ENCODE peak calls at places on chromosomes 5 and 9, in four cellular contexts. Z is A549, I is PC-3, N is stomach. L is an unnamed sample.

GRCh38 chr5:38719916-38720315 is 125.9 kb upstream of the OSMR start:
- DNase-seq in N (no peak), Z (no peak), I (peak), L (no peak)

GRCh38 chr5:8019719-8020218 is 150.8 kb downstream of the MTRR start:
- DNase-seq in Z (no peak), N (no peak), I (no peak), L (no peak)

GRCh38 chr9:133050142-133050541 is 11.6 kb upstream of the CEL start:
- DNase-seq in Z (no peak), N (no peak), I (no peak), L (no peak)

GRCh38 chr5:56019306-56020272 is 24.8 kb upstream of the IL6ST start:
- DNase-seq in Z (no peak), N (no peak), I (no peak), L (no peak)

GRCh38 chr5:16819522-16820167 is 116.4 kb downstream of the MYO10 start:
- DNase-seq in I (no peak), Z (no peak), N (no peak), L (no peak)

GRCh38 chr9:122806661-122807060 is 6.7 kb downstream of the OR1K1 start:
- DNase-seq in Z (no peak), I (no peak), N (no peak), L (no peak)

GRCh38 chr5:111676496-111676895 is 80.5 kb downstream of the NREP start:
- DNase-seq in Z (no peak), I (no peak), N (no peak), L (no peak)

GRCh38 chr9:125701351-125701750 is 5.7 kb downstream of the MAPKAP1 start:
- DNase-seq in N (no peak), I (peak), Z (no peak), L (no peak)

GRCh38 chr5:146877178-146877681 is 1.3 kb downstream of the PPP2R2B start:
- DNase-seq in N (no peak), I (no peak), Z (no peak), L (no peak)

GRCh38 chr9:126647585-126648110 is 33.9 kb downstream of the LMX1B start:
- DNase-seq in Z (no peak), N (no peak), I (no peak), L (no peak)

GRCh38 chr5:175880797-175881312 is 9.5 kb downstream of the CPLX2 start:
- DNase-seq in I (no peak), N (no peak), Z (no peak), L (no peak)

GRCh38 chr9:93036887-93037475 is 21.5 kb upstream of the SUSD3 start:
- DNase-seq in Z (no peak), N (no peak), I (no peak), L (no peak)

GRCh38 chr9:133968966-133969617 is 23.0 kb downstream of the VAV2 start:
- DNase-seq in I (no peak), Z (no peak), N (no peak), L (no peak)

GRCh38 chr9:133835273-133835901 is 97.2 kb upstream of the SARDH start:
- DNase-seq in I (no peak), N (no peak), Z (no peak), L (no peak)

GRCh38 chr9:117258201-117258866 is 156.5 kb downstream of the ASTN2 start:
- DNase-seq in N (no peak), I (no peak), Z (no peak), L (no peak)

GRCh38 chr5:76467221-76467620 is 64.1 kb downstream of the IQGAP2 start:
- DNase-seq in N (no peak), Z (no peak), I (no peak), L (no peak)

GRCh38 chr9:33230756-33231691 is 8.9 kb upstream of the SPINK4 start:
- DNase-seq in I (peak), N (no peak), Z (no peak), L (no peak)

GRCh38 chr9:34662544-34663295 is at the start of gene CCL27:
- DNase-seq in I (no peak), N (no peak), Z (no peak), L (no peak)

GRCh38 chr9:21070171-21070571 is 7.6 kb downstream of the IFNB1 start:
- DNase-seq in I (peak), Z (peak), N (no peak), L (peak)

GRCh38 chr5:88682797-88683496 is 200.0 kb downstream of the MEF2C start:
- DNase-seq in Z (no peak), I (no peak), N (no peak), L (no peak)

GRCh38 chr9:91711755-91712591 is 238.1 kb downstream of the ROR2 start:
- DNase-seq in N (no peak), I (peak), Z (no peak), L (no peak)

GRCh38 chr5:73282923-73283322 is 109.9 kb downstream of the TMEM174 start:
- DNase-seq in Z (no peak), I (no peak), N (peak), L (no peak)

GRCh38 chr5:34474573-34475021 is 181.5 kb upstream of the RAI14 start:
- DNase-seq in Z (peak), N (no peak), I (peak), L (no peak)

GRCh38 chr5:104062495-104063377 is 500.1 kb upstream of the NUDT12 start:
- DNase-seq in Z (no peak), N (no peak), I (peak), L (no peak)

GRCh38 chr5:78507531-78507930 is 141.0 kb downstream of the LHFPL2 start:
- DNase-seq in N (no peak), Z (no peak), I (peak), L (no peak)

DNA sequence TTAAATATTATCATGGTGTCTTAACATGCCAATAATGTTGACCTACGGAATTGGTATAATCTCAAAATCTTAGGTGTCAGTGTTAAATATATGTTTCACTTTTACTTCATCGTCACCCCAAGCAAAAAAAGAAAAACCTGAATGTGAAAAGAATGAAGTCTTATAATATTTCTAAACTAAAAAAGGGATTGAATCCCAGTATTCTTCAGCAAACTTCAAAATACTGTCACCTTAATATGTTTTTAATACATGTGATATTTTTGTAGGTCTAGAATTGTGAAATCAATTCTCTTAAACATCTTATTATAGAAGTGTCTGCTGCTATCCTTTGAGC is 14.1 kb downstream of the UBE2D2 start:
- DNase-seq in I (no peak), Z (no peak), N (no peak), L (no peak)
- TF ChIP-seq CTCF in I (no peak), Z (no peak), N (no peak), L (no peak)

DNA sequence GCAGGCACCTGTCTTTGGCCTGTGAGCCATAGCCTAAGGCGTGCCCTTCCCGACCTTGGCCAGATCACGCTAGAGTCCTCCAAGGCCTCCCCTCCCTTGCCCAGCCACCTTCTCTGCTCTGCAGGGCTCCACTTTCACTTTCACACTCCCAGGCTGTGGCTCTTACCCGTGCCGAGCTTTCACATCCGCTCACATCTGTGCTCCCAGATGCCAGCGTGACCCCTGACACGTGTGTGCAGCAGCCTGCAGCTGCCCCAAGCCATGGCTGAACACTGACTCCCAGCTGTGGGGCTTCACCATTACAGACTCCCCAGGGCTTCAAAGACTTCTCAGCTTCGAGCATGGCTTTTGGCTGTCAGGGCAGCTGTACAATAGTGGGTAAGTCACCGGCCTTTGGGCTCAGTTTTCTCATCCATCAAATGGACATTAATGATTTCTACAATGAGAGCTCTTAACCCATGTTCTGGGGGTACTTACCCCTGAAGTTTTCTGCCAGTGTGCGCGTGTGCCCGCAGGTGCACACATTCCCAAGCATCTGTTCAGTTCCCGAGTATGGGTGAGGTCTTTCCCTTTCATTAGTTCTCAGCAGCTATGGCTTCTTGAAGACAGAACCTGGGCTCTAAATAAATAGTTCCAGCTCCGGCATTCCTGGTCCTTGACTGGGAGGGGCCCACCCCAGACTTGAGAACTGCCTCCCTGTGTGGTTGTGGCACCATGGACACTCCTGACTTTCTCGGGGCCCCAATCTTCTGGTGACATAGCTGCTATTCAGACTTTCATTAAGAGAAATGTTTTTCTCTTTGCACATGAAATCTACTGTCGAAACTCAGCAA is 118.6 kb downstream of the RGS3 start:
- DNase-seq in I (no peak), N (peak), Z (no peak), L (peak)
- H3K4me3 ChIP-seq in I (peak), N (peak), Z (no peak), L (no peak)

GRCh38 chr9:136143215-136144001 is 24.7 kb upstream of the TMEM250 start:
- DNase-seq in I (peak), Z (no peak), N (no peak), L (no peak)
- TF ChIP-seq CTCF in I (peak), Z (peak), N (no peak), L (no peak)

DNA sequence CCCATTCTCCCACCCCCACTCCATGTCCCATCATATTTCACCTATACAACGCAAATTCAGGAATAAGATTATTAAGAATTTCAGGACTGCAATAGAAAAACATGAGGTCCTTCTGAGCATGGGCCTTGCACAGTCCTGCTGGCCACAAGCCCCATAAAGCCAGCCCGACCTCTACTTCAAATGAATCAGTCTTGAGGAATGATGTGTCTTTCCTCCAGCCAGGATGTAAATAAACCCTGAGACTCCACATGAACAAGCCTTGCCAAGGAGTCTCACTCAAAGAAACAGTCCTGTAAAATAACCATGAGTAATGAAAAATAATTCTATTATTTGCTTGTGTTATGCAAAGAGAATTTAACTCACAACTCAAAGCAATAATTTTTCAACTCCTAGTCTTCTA is 140.0 kb upstream of the MOCS2 start:
- DNase-seq in N (no peak), I (peak), Z (peak), L (no peak)
- H3K4me3 ChIP-seq in N (no peak), I (no peak), Z (no peak), L (no peak)

DNA sequence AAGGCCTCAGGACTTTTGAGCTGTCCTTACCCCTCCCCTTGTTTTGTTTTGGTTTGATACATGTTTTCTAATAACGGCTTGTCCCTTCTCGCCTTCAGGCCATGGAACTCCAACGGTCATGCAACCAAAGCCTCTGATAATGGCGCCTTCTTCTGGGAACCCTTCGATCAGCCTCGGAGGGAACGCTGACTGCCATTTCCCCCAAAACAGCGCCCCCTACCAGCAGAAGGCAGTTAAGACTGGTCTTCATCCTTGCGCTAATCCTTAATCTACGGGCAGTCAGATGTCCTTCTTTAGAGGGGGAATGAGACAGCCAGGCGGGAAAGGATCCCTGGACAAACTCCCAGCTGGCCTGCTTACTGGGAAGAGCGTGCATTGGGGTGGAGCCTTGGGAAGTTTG is 276.6 kb downstream of the ICE1 start:
- DNase-seq in N (no peak), I (no peak), Z (no peak), L (no peak)
- TF ChIP-seq CTCF in N (no peak), I (peak), Z (no peak), L (no peak)

DNA sequence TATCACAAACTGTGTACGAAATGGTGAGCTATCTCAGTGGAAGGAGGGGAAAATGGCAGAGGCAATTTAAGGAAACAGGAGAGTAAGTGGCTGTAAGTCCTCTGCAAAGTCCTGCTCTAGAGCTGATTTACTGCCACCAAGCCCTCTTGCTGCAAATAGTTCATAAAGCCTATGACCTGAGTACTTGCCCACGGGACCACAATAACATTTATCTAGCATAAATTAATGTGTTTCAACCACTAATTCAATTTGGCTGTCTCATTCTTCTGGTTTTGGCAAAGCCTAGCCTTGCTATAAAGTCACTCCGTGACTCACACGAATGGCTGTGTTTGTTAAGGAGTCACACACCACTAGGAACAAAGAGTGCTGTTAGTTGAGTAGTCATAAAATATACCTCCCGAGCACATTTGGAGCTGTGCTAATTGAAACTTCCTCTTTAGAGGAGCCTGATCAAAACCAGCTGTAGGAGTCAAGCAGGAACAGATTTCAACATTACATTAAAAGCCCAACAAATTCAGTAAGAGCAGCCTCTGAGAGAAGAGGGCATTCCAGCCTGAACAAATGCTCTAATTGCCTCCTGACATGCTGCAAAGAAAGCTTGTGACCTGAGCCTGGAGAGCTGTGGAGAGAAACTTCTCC is 738.7 kb upstream of the ZNF608 start:
- DNase-seq in Z (peak), N (no peak), I (peak), L (peak)
- H3K4me3 ChIP-seq in Z (peak), N (no peak), I (peak), L (no peak)

GRCh38 chr5:64811050-64811640 is 42.4 kb downstream of the CWC27 start:
- DNase-seq in I (peak), Z (peak), N (no peak), L (no peak)
- TF ChIP-seq CTCF in I (peak), Z (peak), N (peak), L (peak)